ENCODE peak calls at places on chromosomes 5 and 9, in four cellular contexts. R, W, I and H are unnamed samples.

GRCh38 chr9:100674419-100675122 is 96.7 kb downstream of the CAVIN4 start:
- DNase-seq in R (no peak), W (no peak), I (no peak), H (no peak)

GRCh38 chr9:112012026-112012902 is 115.7 kb downstream of the UGCG start:
- DNase-seq in R (peak), W (peak), I (peak), H (no peak)

GRCh38 chr5:76175051-76175666 is 92.0 kb downstream of the SV2C start:
- DNase-seq in R (peak), W (peak), I (peak), H (peak)

GRCh38 chr9:85077954-85078353 is 408.4 kb downstream of the NTRK2 start:
- DNase-seq in R (no peak), W (no peak), I (no peak), H (no peak)

GRCh38 chr5:1673042-1673674 is 126.5 kb downstream of the MRPL36 start:
- DNase-seq in R (no peak), W (peak), I (peak), H (no peak)

GRCh38 chr9:136225748-136226679 is 19.6 kb downstream of the QSOX2 start:
- DNase-seq in R (peak), W (peak), I (peak), H (peak)

GRCh38 chr9:127170652-127171051 is 48.2 kb upstream of the ANGPTL2 start:
- DNase-seq in R (peak), W (no peak), I (no peak), H (no peak)

GRCh38 chr5:2581418-2581817 is 170.1 kb downstream of the IRX2 start:
- DNase-seq in R (no peak), W (no peak), I (no peak), H (no peak)

GRCh38 chr9:93625000-93625399 is 48.6 kb downstream of the PHF2 start:
- DNase-seq in R (no peak), W (no peak), I (no peak), H (no peak)

GRCh38 chr9:37218800-37219425 is 98.5 kb downstream of the ZCCHC7 start:
- DNase-seq in R (no peak), W (no peak), I (no peak), H (no peak)

GRCh38 chr9:134369416-134370212 is 43.4 kb downstream of the RXRA start:
- DNase-seq in R (no peak), W (peak), I (peak), H (no peak)

GRCh38 chr5:10842823-10843222 is 81.8 kb upstream of the DAP start:
- DNase-seq in R (no peak), W (no peak), I (no peak), H (no peak)

GRCh38 chr9:96137666-96138429 is 164.1 kb downstream of the HSD17B3 start:
- DNase-seq in R (no peak), W (no peak), I (no peak), H (no peak)

GRCh38 chr9:2017459-2018161 is 2.5 kb downstream of the SMARCA2 start:
- DNase-seq in R (no peak), W (peak), I (peak), H (peak)

GRCh38 chr5:80762573-80762972 is 107.8 kb upstream of the DHFR start:
- DNase-seq in R (no peak), W (no peak), I (no peak), H (no peak)

GRCh38 chr9:120522558-120522957 is 57.4 kb downstream of the CDK5RAP2 start:
- DNase-seq in R (no peak), W (no peak), I (no peak), H (no peak)

GRCh38 chr9:268616-269015 is 54.0 kb downstream of the DOCK8 start:
- DNase-seq in R (no peak), W (no peak), I (peak), H (no peak)

GRCh38 chr5:95738069-95738468 is 6.9 kb downstream of the RHOBTB3 start:
- DNase-seq in R (no peak), W (no peak), I (no peak), H (no peak)

GRCh38 chr5:56845277-56845676 is 29.9 kb downstream of the MAP3K1 start:
- DNase-seq in R (no peak), W (no peak), I (no peak), H (no peak)

GRCh38 chr9:18142964-18143363 is 331.0 kb upstream of the ADAMTSL1 start:
- DNase-seq in R (no peak), W (no peak), I (no peak), H (no peak)

GRCh38 chr5:167057665-167058064 is 1233.8 kb upstream of the WWC1 start:
- DNase-seq in R (no peak), W (no peak), I (no peak), H (no peak)

GRCh38 chr5:395921-396714 is 46.9 kb upstream of the EXOC3 start:
- DNase-seq in R (no peak), W (no peak), I (no peak), H (no peak)

GRCh38 chr5:165560641-165561040 is 2055.2 kb downstream of the MAT2B start:
- DNase-seq in R (no peak), W (no peak), I (no peak), H (no peak)

GRCh38 chr5:144101616-144102015 is 68.8 kb downstream of the YIPF5 start:
- DNase-seq in R (no peak), W (no peak), I (no peak), H (no peak)

GRCh38 chr5:113217619-113218184 is 217.1 kb downstream of the TSSK1B start:
- DNase-seq in R (no peak), W (no peak), I (no peak), H (no peak)

GRCh38 chr5:139764250-139764791 is 31.3 kb upstream of the PSD2 start:
- DNase-seq in R (no peak), W (no peak), I (no peak), H (no peak)

GRCh38 chr9:134220311-134220710 is 55.9 kb upstream of the RNU6ATAC start:
- DNase-seq in R (no peak), W (no peak), I (no peak), H (no peak)

GRCh38 chr9:69027355-69028097 is 8.0 kb upstream of the FXN start:
- DNase-seq in R (peak), W (peak), I (peak), H (no peak)

GRCh38 chr9:117400131-117400530 is 14.7 kb downstream of the ASTN2 start:
- DNase-seq in R (no peak), W (no peak), I (no peak), H (no peak)

GRCh38 chr5:88786217-88786560 is 96.8 kb downstream of the MEF2C start:
- DNase-seq in R (no peak), W (no peak), I (no peak), H (no peak)

GRCh38 chr5:41161271-41161670 is 52.1 kb downstream of the C6 start:
- DNase-seq in R (no peak), W (no peak), I (no peak), H (no peak)

DNA sequence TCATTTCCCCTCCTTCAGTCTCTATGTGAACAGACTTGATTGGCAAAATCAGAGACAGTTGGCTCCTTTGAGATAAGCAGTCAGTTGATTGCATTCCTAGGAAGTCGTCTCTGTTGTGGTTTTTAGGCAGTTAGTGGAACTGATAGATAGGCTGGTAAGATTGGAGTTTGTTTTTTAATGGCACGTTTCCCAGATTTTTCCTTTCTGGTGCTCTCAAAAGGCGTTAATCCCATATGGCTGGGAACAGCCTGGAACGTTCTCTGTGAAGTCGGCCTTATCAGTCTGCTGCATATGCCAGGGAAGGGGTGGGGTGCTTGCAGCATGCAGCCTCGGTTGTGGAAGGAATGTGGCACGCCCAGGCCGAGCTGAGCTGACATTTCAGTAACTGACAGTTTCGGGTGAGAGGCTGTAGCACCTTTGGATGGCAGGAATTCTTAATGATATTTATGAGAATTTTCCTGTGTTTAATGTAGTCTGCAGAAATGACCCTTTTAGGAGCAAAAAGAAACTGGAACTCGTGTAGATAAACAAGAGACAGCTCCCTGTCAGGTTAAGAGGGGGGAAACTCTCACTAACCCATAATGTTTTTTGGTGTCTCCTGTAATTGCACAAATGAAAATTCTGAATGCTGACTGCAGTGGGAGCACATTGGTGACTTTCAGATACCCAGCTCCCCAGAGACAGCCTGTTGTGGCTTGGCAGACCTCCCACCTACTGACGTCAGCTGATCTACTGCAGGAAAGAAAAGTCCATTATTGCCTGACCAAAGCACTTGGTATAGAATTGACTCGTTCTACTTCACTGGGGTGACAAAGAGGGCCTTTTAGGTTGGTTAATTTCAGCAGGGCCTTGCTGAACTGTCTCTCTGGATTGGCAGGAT is 6.3 kb downstream of the SPTAN1 start:
- DNase-seq in R (peak), W (peak), I (peak), H (peak)
- TF ChIP-seq POLR2AphosphoS5 in R (no peak), W (no peak), I (peak), H (peak)

DNA sequence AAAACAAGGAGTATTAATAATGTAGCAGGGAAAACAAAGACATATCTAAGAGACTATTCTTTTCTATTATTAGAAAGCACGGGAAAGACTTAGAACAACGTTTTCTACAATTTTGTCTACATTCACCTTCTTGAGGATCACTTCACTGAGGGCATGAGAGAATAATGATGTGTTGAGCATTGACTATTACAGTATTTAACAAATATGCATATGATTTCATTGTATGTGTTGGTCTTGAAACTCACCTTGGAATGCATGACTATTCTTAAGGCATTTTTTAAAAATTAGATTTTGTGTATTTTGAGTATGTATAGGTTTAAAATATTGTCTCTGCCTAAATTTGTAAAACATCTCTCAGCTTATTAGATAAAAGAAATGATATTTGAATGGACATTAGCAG is 1.2 kb downstream of the FSD1L start:
- DNase-seq in R (no peak), W (no peak), I (no peak), H (no peak)
- TF ChIP-seq SPI1 in R (no peak), W (no peak), I (no peak), H (no peak)

DNA sequence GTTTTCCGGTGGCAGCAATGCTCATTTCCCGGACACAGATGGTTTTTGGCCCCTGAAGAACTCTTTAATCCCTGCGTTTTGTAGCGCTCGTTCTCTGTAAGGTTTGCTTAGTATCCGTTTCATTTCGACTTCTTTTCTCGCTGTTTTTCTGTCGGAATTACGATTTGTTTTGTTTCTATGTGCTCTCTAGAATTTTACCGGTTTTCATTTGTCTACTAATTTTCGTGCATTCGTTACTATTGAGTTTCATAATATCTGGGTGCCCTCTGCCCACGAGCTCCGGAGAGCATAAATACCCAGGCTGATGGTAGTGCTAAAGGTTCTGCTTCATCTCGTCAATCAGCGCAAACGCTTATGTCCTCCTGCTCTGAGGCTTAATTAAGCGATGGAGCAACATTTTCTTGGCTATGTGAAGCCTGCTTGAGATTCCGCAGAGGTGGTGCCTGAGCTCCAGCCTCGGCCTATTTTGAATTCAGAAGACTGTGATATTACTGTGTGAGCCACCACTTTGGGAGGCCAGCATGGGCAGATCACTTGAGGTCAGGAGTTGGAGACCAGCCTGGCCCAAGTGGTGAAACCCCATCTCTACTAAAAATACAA is 44.9 kb downstream of the ANXA2R start:
- DNase-seq in R (no peak), W (no peak), I (peak), H (no peak)
- TF ChIP-seq POLR2AphosphoS5 in R (no peak), W (no peak), I (no peak), H (no peak)

DNA sequence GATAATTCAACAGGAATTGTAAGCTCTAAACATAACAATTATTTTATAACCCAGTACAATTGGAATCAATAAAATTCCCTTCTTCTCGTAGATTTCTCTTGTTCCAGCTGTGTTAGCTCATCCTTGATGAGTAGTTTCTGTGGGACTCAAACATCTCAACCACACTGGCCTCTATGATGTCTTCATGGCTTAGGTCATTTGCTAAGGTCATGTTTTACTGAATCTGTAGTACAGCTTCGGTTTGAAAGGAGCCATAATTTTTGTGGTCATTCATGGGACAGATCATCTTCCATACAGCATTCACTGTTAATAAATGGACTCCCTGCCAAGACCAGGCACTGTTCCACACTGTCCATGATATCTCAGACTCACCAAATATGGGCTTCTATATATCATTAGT is 369.0 kb upstream of the RFX3 start:
- DNase-seq in R (no peak), W (no peak), I (no peak), H (no peak)
- TF ChIP-seq SPI1 in R (no peak), W (no peak), I (no peak), H (no peak)

GRCh38 chr5:34869256-34869655 is 30.3 kb downstream of the TTC23L start:
- DNase-seq in R (no peak), W (no peak), I (no peak), H (no peak)

GRCh38 chr5:34866989-34867471 is 28.1 kb downstream of the TTC23L start:
- DNase-seq in R (no peak), W (no peak), I (peak), H (no peak)

GRCh38 chr5:34868736-34869135 is 29.8 kb downstream of the TTC23L start:
- DNase-seq in R (no peak), W (no peak), I (no peak), H (no peak)

GRCh38 chr5:34865131-34865530 is 26.2 kb downstream of the TTC23L start:
- DNase-seq in R (no peak), W (no peak), I (no peak), H (no peak)

GRCh38 chr5:34867660-34868059 is 28.7 kb downstream of the TTC23L start:
- DNase-seq in R (no peak), W (no peak), I (peak), H (no peak)
- TF ChIP-seq POLR2AphosphoS5 in R (no peak), W (no peak), I (no peak), H (no peak)